ENCODE peak calls at places on chromosomes 3 and 15, in eight cellular contexts. S is right cardiac atrium, K is left lung, I is heart left ventricle, P is spleen, Q is mesenchymal stem cell, T is mucosa of descending colon, H is IMR-90. C is an unnamed sample.

GRCh38 chr15:73767794-73768501 is 14.8 kb upstream of the INSYN1 start:
- DNase-seq in S (no peak), K (no peak), I (no peak), P (no peak), Q (no peak), T (no peak), H (no peak), C (no peak)

GRCh38 chr15:57476533-57476975 is 100.2 kb downstream of the CGNL1 start:
- DNase-seq in S (no peak), K (no peak), I (no peak), P (no peak), Q (peak; percentile 70), T (no peak), H (peak; percentile 70), C (no peak)

GRCh38 chr15:80180468-80180867 is 27.7 kb downstream of the FAH start:
- DNase-seq in S (no peak), K (no peak), I (no peak), P (no peak), Q (no peak), T (no peak), H (no peak), C (no peak)

GRCh38 chr3:144522461-144522860 is 550.8 kb downstream of the DIPK2A start:
- DNase-seq in S (no peak), K (no peak), I (no peak), P (no peak), Q (no peak), T (no peak), H (no peak), C (no peak)

GRCh38 chr3:99716463-99716995 is 78.1 kb downstream of the COL8A1 start:
- DNase-seq in S (no peak), K (no peak), I (no peak), P (no peak), Q (no peak), T (no peak), H (no peak), C (no peak)

GRCh38 chr3:58874248-58874741 is 175.5 kb downstream of the CFAP20DC start:
- DNase-seq in S (no peak), K (no peak), I (no peak), P (no peak), Q (peak; percentile 36), T (no peak), H (peak; percentile 28), C (no peak)

GRCh38 chr3:105042586-105042985 is 324.1 kb upstream of the ALCAM start:
- DNase-seq in S (no peak), K (no peak), I (no peak), P (no peak), Q (no peak), T (no peak), H (no peak), C (no peak)

GRCh38 chr3:54520060-54520459 is 397.7 kb downstream of the CACNA2D3 start:
- DNase-seq in S (no peak), K (no peak), I (no peak), P (no peak), Q (no peak), T (no peak), H (no peak), C (no peak)

GRCh38 chr15:31327674-31328424 is 1.2 kb downstream of the KLF13 start:
- DNase-seq in S (peak; percentile 55), K (peak; percentile 82), I (peak; percentile 82), P (peak; percentile 96), Q (peak; percentile 52), T (peak; percentile 79), H (peak; percentile 19), C (peak; percentile 78)

GRCh38 chr15:74793135-74794028 is 11.5 kb downstream of the CSK start:
- DNase-seq in S (no peak), K (no peak), I (no peak), P (peak; percentile 90), Q (peak; percentile 30), T (no peak), H (no peak), C (no peak)

GRCh38 chr15:74794248-74794969 is 12.5 kb downstream of the CSK start:
- DNase-seq in S (no peak), K (no peak), I (no peak), P (no peak), Q (no peak), T (no peak), H (no peak), C (no peak)

GRCh38 chr15:74791667-74792066 is 9.8 kb downstream of the CSK start:
- DNase-seq in S (no peak), K (no peak), I (no peak), P (peak; percentile 80), Q (no peak), T (no peak), H (no peak), C (no peak)

GRCh38 chr15:74791007-74791406 is 9.1 kb downstream of the CSK start:
- DNase-seq in S (no peak), K (no peak), I (no peak), P (no peak), Q (no peak), T (no peak), H (no peak), C (no peak)

DNA sequence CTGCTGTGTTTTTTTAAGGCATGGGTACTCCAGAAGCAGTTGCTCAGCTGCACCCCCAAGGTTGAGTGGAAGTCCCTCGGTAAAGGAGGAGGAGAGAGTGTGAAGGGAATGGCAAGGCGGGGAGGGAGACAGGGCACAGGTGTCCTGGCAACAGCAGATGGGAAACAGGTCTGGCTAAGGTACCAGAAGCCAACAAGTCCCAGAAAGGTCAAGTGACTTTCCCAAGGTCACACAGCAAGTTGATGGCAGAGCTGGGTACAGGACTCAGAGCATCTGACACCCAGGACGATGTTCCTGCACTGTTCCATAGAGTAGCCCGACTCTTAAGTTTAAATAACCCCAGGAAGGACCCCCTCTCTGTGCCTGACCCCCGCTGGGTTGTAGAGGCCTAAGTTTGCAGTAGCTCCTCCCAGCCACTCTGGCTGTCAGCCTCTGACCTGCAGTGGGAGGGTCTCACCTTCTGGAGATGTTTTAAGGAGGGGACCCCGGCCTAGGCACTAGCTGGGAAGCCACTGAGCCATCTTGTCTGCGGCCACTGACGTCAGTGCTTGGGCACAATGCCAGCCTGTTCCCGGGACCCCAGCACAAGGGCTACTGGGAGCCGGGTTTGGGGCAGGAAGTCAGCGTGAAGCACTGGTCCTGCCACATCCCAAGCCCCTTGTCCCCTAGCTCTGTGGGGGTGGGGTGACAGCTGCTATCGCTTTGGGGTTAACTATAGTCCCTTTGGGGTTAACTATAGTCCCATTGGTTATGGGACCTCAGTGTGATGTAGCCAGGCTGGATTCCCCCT is 10.5 kb downstream of the CSK start:
- DNase-seq in S (peak; percentile 53), K (no peak), I (no peak), P (no peak), Q (no peak), T (peak; percentile 24), H (no peak), C (no peak)
- H3K4me3 ChIP-seq in S (no peak overlapping the region), K (no peak overlapping the region), I (no peak overlapping the region), P (no peak overlapping the region), Q (no peak overlapping the region), T (no peak overlapping the region), H (no peak overlapping the region), C (no peak overlapping the region)

GRCh38 chr3:88090681-88091080 is 31.6 kb downstream of the ZNF654 start:
- DNase-seq in S (no peak), K (no peak), I (no peak), P (no peak), Q (no peak), T (no peak), H (no peak), C (no peak)

GRCh38 chr3:88092270-88092669 is 33.2 kb downstream of the ZNF654 start:
- DNase-seq in S (no peak), K (no peak), I (no peak), P (no peak), Q (no peak), T (no peak), H (no peak), C (no peak)

GRCh38 chr3:88093266-88093665 is 34.2 kb downstream of the ZNF654 start:
- DNase-seq in S (no peak), K (no peak), I (no peak), P (no peak), Q (no peak), T (no peak), H (no peak), C (no peak)
- H3K9me3 ChIP-seq in S (no peaks in the 10 kb centered on the region), K (no peaks in the 10 kb centered on the region), I (no peaks in the 10 kb centered on the region), P (no peaks in the 10 kb centered on the region), Q (no peaks in the 10 kb centered on the region), T (no peaks in the 10 kb centered on the region), H (no peaks in the 10 kb centered on the region), C (no peaks in the 10 kb centered on the region)

GRCh38 chr15:41336549-41336948 is 3.9 kb downstream of the NUSAP1 start:
- DNase-seq in S (no peak), K (no peak), I (no peak), P (no peak), Q (no peak), T (no peak), H (no peak), C (no peak)

GRCh38 chr15:41337047-41337446 is 4.4 kb downstream of the NUSAP1 start:
- DNase-seq in S (no peak), K (no peak), I (no peak), P (no peak), Q (no peak), T (no peak), H (no peak), C (no peak)

GRCh38 chr15:41332788-41333527 is at the start of gene NUSAP1:
- DNase-seq in S (no peak), K (no peak), I (no peak), P (peak; percentile 88), Q (no peak), T (no peak), H (no peak), C (no peak)

GRCh38 chr15:41331833-41332787 is at the start of gene OIP5:
- DNase-seq in S (peak; percentile 98), K (peak; percentile 99), I (peak; percentile 99), P (peak; percentile 99), Q (peak; percentile 100), T (peak; percentile 98), H (peak; percentile 100), C (peak; percentile 95)

DNA sequence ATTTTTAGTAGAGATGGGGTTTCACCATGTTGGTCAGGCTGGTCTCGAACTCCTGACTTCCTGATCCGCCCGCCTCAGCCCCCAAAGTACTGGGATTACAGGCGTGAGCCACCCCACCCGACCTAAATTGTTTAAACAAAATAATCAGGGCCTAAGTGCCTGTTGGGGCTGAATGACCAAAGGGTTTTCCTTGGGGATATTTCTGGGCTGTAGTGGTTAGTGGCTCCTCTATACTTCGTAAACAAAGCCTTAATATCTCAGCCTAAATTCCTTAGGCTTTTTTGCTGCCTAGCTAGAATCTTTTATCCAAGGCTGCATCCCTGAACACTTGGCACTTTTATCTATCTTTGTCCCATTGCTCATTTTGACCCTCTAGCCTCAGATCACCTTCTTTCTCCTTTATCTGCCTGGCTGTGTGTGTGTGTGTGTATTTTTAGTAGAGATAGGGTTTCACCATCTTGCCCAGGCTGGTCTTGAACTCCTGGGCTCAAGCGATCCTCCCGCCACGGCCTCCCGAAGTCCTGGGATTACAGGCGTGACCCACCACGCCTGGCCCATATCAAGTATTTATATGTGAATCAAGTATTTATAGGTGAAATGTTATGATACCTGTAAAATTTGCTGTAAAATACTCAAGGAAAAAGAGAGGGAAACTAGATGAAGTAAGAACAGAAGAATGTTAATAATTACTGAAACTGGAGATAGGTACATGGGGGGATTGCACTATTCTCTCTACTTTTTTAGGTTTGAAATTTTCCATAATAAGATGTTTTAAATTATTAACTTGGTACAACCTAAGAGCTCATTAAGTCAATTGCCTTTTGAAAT is 1.8 kb downstream of the NUSAP1 start:
- DNase-seq in S (no peak), K (no peak), I (no peak), P (no peak), Q (no peak), T (no peak), H (no peak), C (no peak)
- H3K4me3 ChIP-seq in S (no peak overlapping the region), K (no peak overlapping the region), I (no peak overlapping the region), P (no peak overlapping the region), Q (no peak overlapping the region), T (no peak overlapping the region), H (no peak overlapping the region), C (no peak overlapping the region)

GRCh38 chr3:112437146-112438022 is 61.9 kb downstream of the BTLA start:
- DNase-seq in S (no peak), K (no peak), I (no peak), P (no peak), Q (peak; percentile 32), T (no peak), H (peak; percentile 58), C (no peak)
- H3K9me3 ChIP-seq in S (no peaks in the 10 kb centered on the region), K (no peaks in the 10 kb centered on the region), I (no peaks in the 10 kb centered on the region), P (peaks cover 7% of the 10 kb centered on the region), Q (peaks cover 7% of the 10 kb centered on the region), T (peaks cover 12% of the 10 kb centered on the region), H (peaks cover 3% of the 10 kb centered on the region), C (peaks cover 5% of the 10 kb centered on the region)

C was measured in heart right ventricle.